ENCODE peak calls at places on chromosomes 3 and 15, in nine cellular contexts. One of them, this sample, is unnamed.

GRCh38 chr3:184320099-184320445 is 5.7 kb downstream of the EIF4G1 start:
- DNase-seq in neural progenitor cell: no peak
- DNase-seq in A549: peak; percentile 95
- DNase-seq in fibroblast of villous mesenchyme: peak; percentile 97
- DNase-seq in endodermal cell: no peak
- DNase-seq in cardiac fibroblast: peak; percentile 97
- DNase-seq in fibroblast of the aortic adventitia: peak; percentile 98
- DNase-seq in prostate gland: peak; percentile 98
- DNase-seq in GM12865: no peak
- DNase-seq in this sample: peak; percentile 83

GRCh38 chr3:71031914-71032521 is 551.5 kb downstream of the FOXP1 start:
- DNase-seq in A549: no peak
- DNase-seq in GM12865: peak; percentile 28
- DNase-seq in neural progenitor cell: no peak
- DNase-seq in cardiac fibroblast: no peak
- DNase-seq in endodermal cell: no peak
- DNase-seq in prostate gland: no peak
- DNase-seq in fibroblast of the aortic adventitia: peak; percentile 27
- DNase-seq in fibroblast of villous mesenchyme: no peak
- DNase-seq in this sample: no peak

GRCh38 chr15:83436513-83437158 is 10.5 kb upstream of the SH3GL3 start:
- DNase-seq in fibroblast of villous mesenchyme: peak; percentile 66
- DNase-seq in fibroblast of the aortic adventitia: peak; percentile 67
- DNase-seq in A549: peak; percentile 68
- DNase-seq in prostate gland: peak; percentile 7
- DNase-seq in neural progenitor cell: peak; percentile 72
- DNase-seq in endodermal cell: peak; percentile 55
- DNase-seq in GM12865: peak; percentile 28
- DNase-seq in cardiac fibroblast: peak; percentile 75
- DNase-seq in this sample: peak; percentile 27

GRCh38 chr3:65548848-65549625 is 489.7 kb downstream of the MAGI1 start:
- DNase-seq in endodermal cell: peak; percentile 78
- DNase-seq in GM12865: no peak
- DNase-seq in fibroblast of the aortic adventitia: no peak
- DNase-seq in cardiac fibroblast: no peak
- DNase-seq in prostate gland: peak; percentile 9
- DNase-seq in neural progenitor cell: peak; percentile 71
- DNase-seq in A549: no peak
- DNase-seq in fibroblast of villous mesenchyme: no peak
- DNase-seq in this sample: no peak

GRCh38 chr3:128239304-128239703 is 86.0 kb downstream of the EEFSEC start:
- DNase-seq in prostate gland: no peak
- DNase-seq in fibroblast of the aortic adventitia: no peak
- DNase-seq in A549: no peak
- DNase-seq in endodermal cell: no peak
- DNase-seq in GM12865: no peak
- DNase-seq in neural progenitor cell: no peak
- DNase-seq in fibroblast of villous mesenchyme: no peak
- DNase-seq in cardiac fibroblast: no peak
- DNase-seq in this sample: no peak

GRCh38 chr3:141303481-141304223 is 64.7 kb upstream of the ZBTB38 start:
- DNase-seq in fibroblast of the aortic adventitia: peak; percentile 92
- DNase-seq in endodermal cell: peak; percentile 80
- DNase-seq in neural progenitor cell: peak; percentile 74
- DNase-seq in prostate gland: peak; percentile 72
- DNase-seq in cardiac fibroblast: peak; percentile 94
- DNase-seq in A549: peak; percentile 69
- DNase-seq in fibroblast of villous mesenchyme: peak; percentile 87
- DNase-seq in GM12865: peak; percentile 89
- DNase-seq in this sample: peak; percentile 54

GRCh38 chr15:90606641-90607040 is 76.9 kb downstream of the CRTC3 start:
- DNase-seq in fibroblast of the aortic adventitia: no peak
- DNase-seq in prostate gland: no peak
- DNase-seq in endodermal cell: no peak
- DNase-seq in GM12865: no peak
- DNase-seq in A549: no peak
- DNase-seq in fibroblast of villous mesenchyme: no peak
- DNase-seq in neural progenitor cell: no peak
- DNase-seq in cardiac fibroblast: no peak
- DNase-seq in this sample: no peak

GRCh38 chr15:81152799-81153198 is 18.7 kb downstream of the CFAP161 start:
- DNase-seq in GM12865: no peak
- DNase-seq in prostate gland: no peak
- DNase-seq in cardiac fibroblast: peak; percentile 36
- DNase-seq in endodermal cell: no peak
- DNase-seq in neural progenitor cell: no peak
- DNase-seq in fibroblast of villous mesenchyme: no peak
- DNase-seq in fibroblast of the aortic adventitia: no peak
- DNase-seq in A549: no peak
- DNase-seq in this sample: no peak

GRCh38 chr3:133944181-133944580 is 48.5 kb upstream of the RAB6B start:
- DNase-seq in endodermal cell: no peak
- DNase-seq in GM12865: no peak
- DNase-seq in cardiac fibroblast: peak; percentile 59
- DNase-seq in fibroblast of villous mesenchyme: peak; percentile 58
- DNase-seq in neural progenitor cell: no peak
- DNase-seq in prostate gland: no peak
- DNase-seq in fibroblast of the aortic adventitia: peak; percentile 42
- DNase-seq in A549: peak; percentile 22
- DNase-seq in this sample: no peak

GRCh38 chr3:169662215-169663070 is 1.1 kb downstream of the MECOM start:
- DNase-seq in GM12865: peak; percentile 62
- DNase-seq in fibroblast of the aortic adventitia: peak; percentile 77
- DNase-seq in A549: peak; percentile 53
- DNase-seq in neural progenitor cell: peak; percentile 93
- DNase-seq in prostate gland: peak; percentile 67
- DNase-seq in endodermal cell: peak; percentile 94
- DNase-seq in cardiac fibroblast: peak; percentile 69
- DNase-seq in fibroblast of villous mesenchyme: peak; percentile 35
- DNase-seq in this sample: peak; percentile 26

GRCh38 chr3:35216501-35217266 is 422.6 kb upstream of the ARPP21 start:
- DNase-seq in endodermal cell: no peak
- DNase-seq in GM12865: no peak
- DNase-seq in neural progenitor cell: no peak
- DNase-seq in cardiac fibroblast: no peak
- DNase-seq in A549: no peak
- DNase-seq in fibroblast of the aortic adventitia: no peak
- DNase-seq in fibroblast of villous mesenchyme: no peak
- DNase-seq in prostate gland: no peak
- DNase-seq in this sample: no peak

GRCh38 chr15:85973584-85974347 is 105.9 kb upstream of the AGBL1 start:
- DNase-seq in A549: no peak
- DNase-seq in fibroblast of the aortic adventitia: no peak
- DNase-seq in endodermal cell: peak; percentile 56
- DNase-seq in cardiac fibroblast: no peak
- DNase-seq in fibroblast of villous mesenchyme: no peak
- DNase-seq in prostate gland: no peak
- DNase-seq in neural progenitor cell: peak; percentile 58
- DNase-seq in GM12865: no peak
- DNase-seq in this sample: no peak

GRCh38 chr3:23594897-23595670 is 210.7 kb upstream of the UBE2E1 start:
- DNase-seq in neural progenitor cell: peak; percentile 35
- DNase-seq in endodermal cell: no peak
- DNase-seq in GM12865: no peak
- DNase-seq in A549: no peak
- DNase-seq in prostate gland: no peak
- DNase-seq in fibroblast of villous mesenchyme: peak; percentile 83
- DNase-seq in fibroblast of the aortic adventitia: peak; percentile 41
- DNase-seq in cardiac fibroblast: peak; percentile 69
- DNase-seq in this sample: no peak

GRCh38 chr3:133930341-133930933 is 34.8 kb upstream of the RAB6B start:
- DNase-seq in A549: peak; percentile 17
- DNase-seq in endodermal cell: peak; percentile 59
- DNase-seq in fibroblast of the aortic adventitia: peak; percentile 88
- DNase-seq in GM12865: peak; percentile 59
- DNase-seq in neural progenitor cell: peak; percentile 81
- DNase-seq in cardiac fibroblast: peak; percentile 88
- DNase-seq in fibroblast of villous mesenchyme: peak; percentile 75
- DNase-seq in prostate gland: peak; percentile 42
- DNase-seq in this sample: no peak

GRCh38 chr15:44726136-44726535 is 10.2 kb upstream of the TRIM69 start:
- DNase-seq in A549: no peak
- DNase-seq in neural progenitor cell: no peak
- DNase-seq in fibroblast of villous mesenchyme: peak; percentile 37
- DNase-seq in prostate gland: no peak
- DNase-seq in fibroblast of the aortic adventitia: peak; percentile 24
- DNase-seq in GM12865: peak; percentile 84
- DNase-seq in endodermal cell: no peak
- DNase-seq in cardiac fibroblast: peak; percentile 51
- DNase-seq in this sample: no peak
- H3K4me3 ChIP-seq in A549: no peak overlapping the region
- H3K4me3 ChIP-seq in neural progenitor cell: no peak overlapping the region
- H3K4me3 ChIP-seq in fibroblast of villous mesenchyme: peak overlapping the region; percentile 10
- H3K4me3 ChIP-seq in prostate gland: no peak overlapping the region
- H3K4me3 ChIP-seq in fibroblast of the aortic adventitia: peak overlapping the region; percentile 17
- H3K4me3 ChIP-seq in GM12865: peak overlapping the region; percentile 60
- H3K4me3 ChIP-seq in endodermal cell: no peak overlapping the region
- H3K4me3 ChIP-seq in cardiac fibroblast: no peak overlapping the region
- H3K4me3 ChIP-seq in this sample: no peak overlapping the region

DNA sequence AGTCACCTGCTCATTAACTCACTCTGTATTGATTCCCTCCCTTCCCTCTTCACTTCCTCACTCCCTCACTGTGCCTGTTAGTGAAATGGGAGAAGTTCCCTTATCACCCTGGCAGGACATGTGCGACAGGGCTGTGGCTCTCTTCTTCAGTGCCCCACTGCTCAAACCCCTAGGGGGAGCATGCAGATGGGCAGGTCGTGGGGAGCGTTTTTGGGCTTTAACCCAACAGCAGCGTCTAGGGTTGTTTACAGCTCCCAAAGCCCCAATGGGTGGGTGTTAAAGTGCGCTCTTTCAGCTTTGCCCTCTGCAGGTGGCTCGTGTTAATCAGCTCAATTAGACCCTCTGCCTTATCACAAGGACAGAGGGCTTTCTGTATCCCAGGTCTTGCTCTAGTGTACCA is 447.8 kb upstream of the PROK2 start:
- DNase-seq in prostate gland: no peak
- DNase-seq in cardiac fibroblast: no peak
- DNase-seq in A549: no peak
- DNase-seq in fibroblast of the aortic adventitia: no peak
- DNase-seq in GM12865: peak; percentile 14
- DNase-seq in endodermal cell: no peak
- DNase-seq in neural progenitor cell: no peak
- DNase-seq in fibroblast of villous mesenchyme: no peak
- DNase-seq in this sample: no peak
- TF ChIP-seq CTCF in prostate gland: no peak
- TF ChIP-seq CTCF in cardiac fibroblast: no peak
- TF ChIP-seq CTCF in A549: no peak
- TF ChIP-seq CTCF in fibroblast of the aortic adventitia: no peak
- TF ChIP-seq CTCF in GM12865: no peak
- TF ChIP-seq CTCF in endodermal cell: peak; percentile 50
- TF ChIP-seq CTCF in neural progenitor cell: no peak
- TF ChIP-seq CTCF in fibroblast of villous mesenchyme: no peak
- TF ChIP-seq CTCF in this sample: no peak

GRCh38 chr3:147424325-147424910 is 15.3 kb downstream of the ZIC1 start:
- DNase-seq in cardiac fibroblast: no peak
- DNase-seq in endodermal cell: peak; percentile 70
- DNase-seq in GM12865: no peak
- DNase-seq in neural progenitor cell: peak; percentile 66
- DNase-seq in fibroblast of villous mesenchyme: no peak
- DNase-seq in A549: no peak
- DNase-seq in prostate gland: no peak
- DNase-seq in fibroblast of the aortic adventitia: no peak
- DNase-seq in this sample: no peak

GRCh38 chr3:147422226-147422933 is 13.2 kb downstream of the ZIC1 start:
- DNase-seq in prostate gland: no peak
- DNase-seq in fibroblast of villous mesenchyme: no peak
- DNase-seq in neural progenitor cell: peak; percentile 44
- DNase-seq in A549: no peak
- DNase-seq in fibroblast of the aortic adventitia: no peak
- DNase-seq in endodermal cell: peak; percentile 49
- DNase-seq in cardiac fibroblast: no peak
- DNase-seq in GM12865: no peak
- DNase-seq in this sample: no peak

GRCh38 chr3:147421184-147421912 is 12.2 kb downstream of the ZIC1 start:
- DNase-seq in cardiac fibroblast: no peak
- DNase-seq in endodermal cell: peak; percentile 86
- DNase-seq in GM12865: no peak
- DNase-seq in fibroblast of the aortic adventitia: no peak
- DNase-seq in neural progenitor cell: peak; percentile 82
- DNase-seq in fibroblast of villous mesenchyme: no peak
- DNase-seq in A549: no peak
- DNase-seq in prostate gland: no peak
- DNase-seq in this sample: no peak

GRCh38 chr3:147422934-147423599 is 13.9 kb downstream of the ZIC1 start:
- DNase-seq in fibroblast of villous mesenchyme: no peak
- DNase-seq in fibroblast of the aortic adventitia: no peak
- DNase-seq in prostate gland: no peak
- DNase-seq in A549: no peak
- DNase-seq in neural progenitor cell: peak; percentile 84
- DNase-seq in cardiac fibroblast: no peak
- DNase-seq in GM12865: no peak
- DNase-seq in endodermal cell: peak; percentile 84
- DNase-seq in this sample: no peak

DNA sequence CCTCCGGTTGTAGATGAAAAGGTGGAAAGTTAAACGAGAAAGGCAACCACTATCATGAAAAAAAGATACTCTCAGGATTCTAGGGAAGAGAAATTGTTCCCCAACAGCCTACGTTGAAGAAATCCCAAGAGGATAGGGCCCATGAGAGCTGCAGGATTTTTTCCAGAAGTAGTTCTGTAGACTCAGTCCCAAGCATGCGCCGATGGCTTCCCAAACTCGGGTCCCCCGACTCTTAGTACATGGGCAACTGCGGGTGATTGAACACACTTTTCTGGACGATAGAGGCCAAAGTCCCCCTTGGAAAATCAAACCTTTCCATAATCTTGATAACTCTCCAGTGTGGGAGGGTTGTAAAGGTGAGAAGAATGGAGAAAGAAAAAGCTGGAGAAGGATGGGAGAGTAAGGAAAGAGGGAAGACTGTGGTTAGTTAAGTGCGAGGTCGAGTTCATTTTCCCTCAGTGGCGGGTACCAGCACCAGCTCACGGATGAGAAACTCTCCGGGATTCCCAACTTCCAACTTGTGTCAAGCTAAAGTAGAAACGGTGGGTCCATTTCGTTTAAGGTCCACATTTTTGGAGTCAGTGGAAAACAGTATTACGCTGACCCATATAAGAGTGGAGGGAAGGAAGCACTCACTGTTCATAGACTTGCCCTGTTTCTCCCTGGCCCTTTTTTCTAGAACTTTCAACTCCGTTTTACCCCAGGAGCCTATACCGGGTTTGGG is 14.6 kb downstream of the ZIC1 start:
- DNase-seq in fibroblast of the aortic adventitia: no peak
- DNase-seq in A549: no peak
- DNase-seq in prostate gland: no peak
- DNase-seq in GM12865: no peak
- DNase-seq in fibroblast of villous mesenchyme: no peak
- DNase-seq in endodermal cell: peak; percentile 64
- DNase-seq in neural progenitor cell: peak; percentile 59
- DNase-seq in cardiac fibroblast: no peak
- DNase-seq in this sample: no peak
- H3K4me3 ChIP-seq in fibroblast of the aortic adventitia: no peak overlapping the region
- H3K4me3 ChIP-seq in A549: no peak overlapping the region
- H3K4me3 ChIP-seq in prostate gland: no peak overlapping the region
- H3K4me3 ChIP-seq in GM12865: no peak overlapping the region
- H3K4me3 ChIP-seq in fibroblast of villous mesenchyme: no peak overlapping the region
- H3K4me3 ChIP-seq in endodermal cell: peak overlapping the region; percentile 57
- H3K4me3 ChIP-seq in neural progenitor cell: peak overlapping the region; percentile 32
- H3K4me3 ChIP-seq in cardiac fibroblast: no peak overlapping the region
- H3K4me3 ChIP-seq in this sample: no peak overlapping the region

GRCh38 chr3:78660958-78661357 is 1106.8 kb downstream of the ROBO1 start:
- DNase-seq in fibroblast of villous mesenchyme: no peak
- DNase-seq in neural progenitor cell: no peak
- DNase-seq in cardiac fibroblast: no peak
- DNase-seq in endodermal cell: no peak
- DNase-seq in fibroblast of the aortic adventitia: peak; percentile 65
- DNase-seq in prostate gland: no peak
- DNase-seq in GM12865: no peak
- DNase-seq in A549: no peak
- DNase-seq in this sample: no peak

GRCh38 chr3:78659386-78659987 is 1108.3 kb downstream of the ROBO1 start:
- DNase-seq in endodermal cell: no peak
- DNase-seq in prostate gland: peak; percentile 25
- DNase-seq in fibroblast of the aortic adventitia: peak; percentile 75
- DNase-seq in cardiac fibroblast: peak; percentile 76
- DNase-seq in neural progenitor cell: peak; percentile 53
- DNase-seq in fibroblast of villous mesenchyme: peak; percentile 60
- DNase-seq in GM12865: peak; percentile 73
- DNase-seq in A549: no peak
- DNase-seq in this sample: no peak
- TF ChIP-seq CTCF in endodermal cell: peak; percentile 85
- TF ChIP-seq CTCF in prostate gland: peak; percentile 73
- TF ChIP-seq CTCF in fibroblast of the aortic adventitia: peak; percentile 66
- TF ChIP-seq CTCF in cardiac fibroblast: peak; percentile 38
- TF ChIP-seq CTCF in neural progenitor cell: peak; percentile 82
- TF ChIP-seq CTCF in fibroblast of villous mesenchyme: peak; percentile 50
- TF ChIP-seq CTCF in GM12865: peak; percentile 33
- TF ChIP-seq CTCF in A549: peak; percentile 81
- TF ChIP-seq CTCF in this sample: peak; percentile 47

This sample was measured in LNCaP clone FGC.